ENCODE peak calls at places on chromosomes 3 and 15, in seven cellular contexts. One of them, this sample, is unnamed.

GRCh38 chr3:31188112-31188511 is 293.7 kb upstream of the GADL1 start:
- DNase-seq in CD8-positive, alpha-beta memory T cell: no peak
- DNase-seq in activated CD4-positive, alpha-beta T cell treated with anti-CD3 and anti-CD28 coated beads, Interleukin-2, amount 10 ng/mL, durations not matched to agents 7 days and 5 days: no peak
- DNase-seq in stimulated activated CD4-positive, alpha-beta T cell treated with anti-CD3 and anti-CD28 coated beads, Interleukin-15, amount 100 ng/mL, for 1 hour: no peak
- DNase-seq in colonic mucosa: no peak
- DNase-seq in endothelial cell: no peak
- DNase-seq in NCI-H1105: no peak
- DNase-seq in this sample: peak

GRCh38 chr3:69948246-69948862 is 51.2 kb upstream of the SAMMSON start:
- DNase-seq in NCI-H1105: peak
- DNase-seq in activated CD4-positive, alpha-beta T cell treated with anti-CD3 and anti-CD28 coated beads, Interleukin-2, amount 10 ng/mL, durations not matched to agents 7 days and 5 days: no peak
- DNase-seq in stimulated activated CD4-positive, alpha-beta T cell treated with anti-CD3 and anti-CD28 coated beads, Interleukin-15, amount 100 ng/mL, for 1 hour: no peak
- DNase-seq in endothelial cell: no peak
- DNase-seq in CD8-positive, alpha-beta memory T cell: no peak
- DNase-seq in colonic mucosa: no peak
- DNase-seq in this sample: peak

GRCh38 chr15:65300924-65301441 is 3.5 kb upstream of the RNU5B-1 start:
- DNase-seq in stimulated activated CD4-positive, alpha-beta T cell treated with anti-CD3 and anti-CD28 coated beads, Interleukin-15, amount 100 ng/mL, for 1 hour: no peak
- DNase-seq in colonic mucosa: no peak
- DNase-seq in NCI-H1105: no peak
- DNase-seq in activated CD4-positive, alpha-beta T cell treated with anti-CD3 and anti-CD28 coated beads, Interleukin-2, amount 10 ng/mL, durations not matched to agents 7 days and 5 days: no peak
- DNase-seq in CD8-positive, alpha-beta memory T cell: no peak
- DNase-seq in endothelial cell: no peak
- DNase-seq in this sample: no peak

GRCh38 chr15:31265090-31265870 is 61.4 kb upstream of the KLF13 start:
- DNase-seq in NCI-H1105: no peak
- DNase-seq in colonic mucosa: peak
- DNase-seq in stimulated activated CD4-positive, alpha-beta T cell treated with anti-CD3 and anti-CD28 coated beads, Interleukin-15, amount 100 ng/mL, for 1 hour: no peak
- DNase-seq in endothelial cell: no peak
- DNase-seq in CD8-positive, alpha-beta memory T cell: no peak
- DNase-seq in activated CD4-positive, alpha-beta T cell treated with anti-CD3 and anti-CD28 coated beads, Interleukin-2, amount 10 ng/mL, durations not matched to agents 7 days and 5 days: peak
- DNase-seq in this sample: no peak

GRCh38 chr3:31427623-31428022 is 105.1 kb upstream of the STT3B start:
- DNase-seq in activated CD4-positive, alpha-beta T cell treated with anti-CD3 and anti-CD28 coated beads, Interleukin-2, amount 10 ng/mL, durations not matched to agents 7 days and 5 days: no peak
- DNase-seq in colonic mucosa: no peak
- DNase-seq in NCI-H1105: no peak
- DNase-seq in CD8-positive, alpha-beta memory T cell: no peak
- DNase-seq in endothelial cell: no peak
- DNase-seq in stimulated activated CD4-positive, alpha-beta T cell treated with anti-CD3 and anti-CD28 coated beads, Interleukin-15, amount 100 ng/mL, for 1 hour: no peak
- DNase-seq in this sample: no peak

GRCh38 chr3:129686941-129687340 is 80.5 kb upstream of the PLXND1 start:
- DNase-seq in CD8-positive, alpha-beta memory T cell: no peak
- DNase-seq in NCI-H1105: peak
- DNase-seq in stimulated activated CD4-positive, alpha-beta T cell treated with anti-CD3 and anti-CD28 coated beads, Interleukin-15, amount 100 ng/mL, for 1 hour: no peak
- DNase-seq in activated CD4-positive, alpha-beta T cell treated with anti-CD3 and anti-CD28 coated beads, Interleukin-2, amount 10 ng/mL, durations not matched to agents 7 days and 5 days: no peak
- DNase-seq in colonic mucosa: no peak
- DNase-seq in endothelial cell: no peak
- DNase-seq in this sample: peak

GRCh38 chr15:89317188-89317720 is 17.4 kb downstream of the POLG start:
- DNase-seq in colonic mucosa: no peak
- DNase-seq in activated CD4-positive, alpha-beta T cell treated with anti-CD3 and anti-CD28 coated beads, Interleukin-2, amount 10 ng/mL, durations not matched to agents 7 days and 5 days: no peak
- DNase-seq in endothelial cell: no peak
- DNase-seq in stimulated activated CD4-positive, alpha-beta T cell treated with anti-CD3 and anti-CD28 coated beads, Interleukin-15, amount 100 ng/mL, for 1 hour: no peak
- DNase-seq in NCI-H1105: no peak
- DNase-seq in CD8-positive, alpha-beta memory T cell: no peak
- DNase-seq in this sample: no peak

GRCh38 chr3:99269606-99270355 is 368.3 kb upstream of the DCBLD2 start:
- DNase-seq in endothelial cell: no peak
- DNase-seq in CD8-positive, alpha-beta memory T cell: no peak
- DNase-seq in activated CD4-positive, alpha-beta T cell treated with anti-CD3 and anti-CD28 coated beads, Interleukin-2, amount 10 ng/mL, durations not matched to agents 7 days and 5 days: no peak
- DNase-seq in colonic mucosa: no peak
- DNase-seq in NCI-H1105: no peak
- DNase-seq in stimulated activated CD4-positive, alpha-beta T cell treated with anti-CD3 and anti-CD28 coated beads, Interleukin-15, amount 100 ng/mL, for 1 hour: no peak
- DNase-seq in this sample: no peak

GRCh38 chr15:45164914-45165313 is 22.9 kb downstream of the SHF start:
- DNase-seq in endothelial cell: no peak
- DNase-seq in stimulated activated CD4-positive, alpha-beta T cell treated with anti-CD3 and anti-CD28 coated beads, Interleukin-15, amount 100 ng/mL, for 1 hour: no peak
- DNase-seq in CD8-positive, alpha-beta memory T cell: no peak
- DNase-seq in NCI-H1105: no peak
- DNase-seq in colonic mucosa: no peak
- DNase-seq in activated CD4-positive, alpha-beta T cell treated with anti-CD3 and anti-CD28 coated beads, Interleukin-2, amount 10 ng/mL, durations not matched to agents 7 days and 5 days: no peak
- DNase-seq in this sample: no peak

GRCh38 chr15:23055316-23055715 is 15.9 kb upstream of the TUBGCP5 start:
- DNase-seq in endothelial cell: no peak
- DNase-seq in colonic mucosa: no peak
- DNase-seq in CD8-positive, alpha-beta memory T cell: no peak
- DNase-seq in stimulated activated CD4-positive, alpha-beta T cell treated with anti-CD3 and anti-CD28 coated beads, Interleukin-15, amount 100 ng/mL, for 1 hour: no peak
- DNase-seq in NCI-H1105: no peak
- DNase-seq in activated CD4-positive, alpha-beta T cell treated with anti-CD3 and anti-CD28 coated beads, Interleukin-2, amount 10 ng/mL, durations not matched to agents 7 days and 5 days: no peak
- DNase-seq in this sample: no peak

GRCh38 chr15:77457619-77458265 is 37.1 kb downstream of the HMG20A start:
- DNase-seq in endothelial cell: no peak
- DNase-seq in activated CD4-positive, alpha-beta T cell treated with anti-CD3 and anti-CD28 coated beads, Interleukin-2, amount 10 ng/mL, durations not matched to agents 7 days and 5 days: peak
- DNase-seq in NCI-H1105: no peak
- DNase-seq in colonic mucosa: no peak
- DNase-seq in CD8-positive, alpha-beta memory T cell: no peak
- DNase-seq in stimulated activated CD4-positive, alpha-beta T cell treated with anti-CD3 and anti-CD28 coated beads, Interleukin-15, amount 100 ng/mL, for 1 hour: no peak
- DNase-seq in this sample: peak

GRCh38 chr3:9146367-9147071 is 102.9 kb downstream of the SRGAP3 start:
- DNase-seq in CD8-positive, alpha-beta memory T cell: no peak
- DNase-seq in endothelial cell: no peak
- DNase-seq in NCI-H1105: no peak
- DNase-seq in stimulated activated CD4-positive, alpha-beta T cell treated with anti-CD3 and anti-CD28 coated beads, Interleukin-15, amount 100 ng/mL, for 1 hour: no peak
- DNase-seq in colonic mucosa: no peak
- DNase-seq in activated CD4-positive, alpha-beta T cell treated with anti-CD3 and anti-CD28 coated beads, Interleukin-2, amount 10 ng/mL, durations not matched to agents 7 days and 5 days: no peak
- DNase-seq in this sample: no peak

GRCh38 chr15:68499620-68500312 is 67.8 kb upstream of the ITGA11 start:
- DNase-seq in activated CD4-positive, alpha-beta T cell treated with anti-CD3 and anti-CD28 coated beads, Interleukin-2, amount 10 ng/mL, durations not matched to agents 7 days and 5 days: no peak
- DNase-seq in NCI-H1105: no peak
- DNase-seq in colonic mucosa: no peak
- DNase-seq in endothelial cell: no peak
- DNase-seq in CD8-positive, alpha-beta memory T cell: no peak
- DNase-seq in stimulated activated CD4-positive, alpha-beta T cell treated with anti-CD3 and anti-CD28 coated beads, Interleukin-15, amount 100 ng/mL, for 1 hour: no peak
- DNase-seq in this sample: no peak

GRCh38 chr15:64010719-64011118 is 35.6 kb downstream of the DAPK2 start:
- DNase-seq in NCI-H1105: no peak
- DNase-seq in activated CD4-positive, alpha-beta T cell treated with anti-CD3 and anti-CD28 coated beads, Interleukin-2, amount 10 ng/mL, durations not matched to agents 7 days and 5 days: peak
- DNase-seq in stimulated activated CD4-positive, alpha-beta T cell treated with anti-CD3 and anti-CD28 coated beads, Interleukin-15, amount 100 ng/mL, for 1 hour: peak
- DNase-seq in endothelial cell: no peak
- DNase-seq in colonic mucosa: peak
- DNase-seq in CD8-positive, alpha-beta memory T cell: peak
- DNase-seq in this sample: peak

GRCh38 chr3:56119575-56120349 is 348.5 kb downstream of the ERC2 start:
- DNase-seq in activated CD4-positive, alpha-beta T cell treated with anti-CD3 and anti-CD28 coated beads, Interleukin-2, amount 10 ng/mL, durations not matched to agents 7 days and 5 days: no peak
- DNase-seq in NCI-H1105: no peak
- DNase-seq in CD8-positive, alpha-beta memory T cell: no peak
- DNase-seq in colonic mucosa: peak
- DNase-seq in stimulated activated CD4-positive, alpha-beta T cell treated with anti-CD3 and anti-CD28 coated beads, Interleukin-15, amount 100 ng/mL, for 1 hour: no peak
- DNase-seq in endothelial cell: no peak
- DNase-seq in this sample: peak

GRCh38 chr15:48031466-48031865 is 89.3 kb upstream of the SLC24A5 start:
- DNase-seq in colonic mucosa: no peak
- DNase-seq in endothelial cell: no peak
- DNase-seq in stimulated activated CD4-positive, alpha-beta T cell treated with anti-CD3 and anti-CD28 coated beads, Interleukin-15, amount 100 ng/mL, for 1 hour: no peak
- DNase-seq in CD8-positive, alpha-beta memory T cell: no peak
- DNase-seq in NCI-H1105: no peak
- DNase-seq in activated CD4-positive, alpha-beta T cell treated with anti-CD3 and anti-CD28 coated beads, Interleukin-2, amount 10 ng/mL, durations not matched to agents 7 days and 5 days: no peak
- DNase-seq in this sample: no peak

GRCh38 chr3:98972155-98972554 is 70.7 kb upstream of the DCBLD2 start:
- DNase-seq in CD8-positive, alpha-beta memory T cell: no peak
- DNase-seq in colonic mucosa: no peak
- DNase-seq in endothelial cell: no peak
- DNase-seq in NCI-H1105: no peak
- DNase-seq in stimulated activated CD4-positive, alpha-beta T cell treated with anti-CD3 and anti-CD28 coated beads, Interleukin-15, amount 100 ng/mL, for 1 hour: no peak
- DNase-seq in activated CD4-positive, alpha-beta T cell treated with anti-CD3 and anti-CD28 coated beads, Interleukin-2, amount 10 ng/mL, durations not matched to agents 7 days and 5 days: no peak
- DNase-seq in this sample: peak